ENCODE peak calls at places on chromosomes 3 and 15, in six cellular contexts. R is AG09309, F is esophagus muscularis mucosa, V is transverse colon, X is neural progenitor cell, O is cardiac muscle cell. P is an unnamed sample.

GRCh38 chr15:88400591-88400990 is 66.6 kb downstream of the MRPL46 start:
- DNase-seq in R (no peak), F (peak; percentile 60), V (no peak), X (peak; percentile 36), O (no peak), P (peak; percentile 76)

GRCh38 chr3:111859974-111860859 is 1.2 kb downstream of the PHLDB2 start:
- DNase-seq in R (peak; percentile 72), F (peak; percentile 94), V (peak; percentile 71), X (peak; percentile 94), O (peak; percentile 92), P (peak; percentile 83)

GRCh38 chr3:120988994-120989393 is 81.0 kb downstream of the STXBP5L start:
- DNase-seq in R (no peak), F (no peak), V (no peak), X (no peak), O (no peak), P (no peak)

GRCh38 chr3:81544385-81544784 is 217.1 kb downstream of the GBE1 start:
- DNase-seq in R (no peak), F (no peak), V (no peak), X (no peak), O (no peak), P (no peak)

GRCh38 chr3:172550347-172550943 is 27.2 kb upstream of the TNFSF10 start:
- DNase-seq in R (peak; percentile 82), F (no peak), V (no peak), X (no peak), O (peak; percentile 84), P (no peak)

GRCh38 chr15:66734961-66735908 is 33.2 kb downstream of the SMAD6 start:
- DNase-seq in R (no peak), F (no peak), V (no peak), X (no peak), O (no peak), P (no peak)

GRCh38 chr3:64002248-64002647 is 21.0 kb downstream of the PSMD6 start:
- DNase-seq in R (no peak), F (no peak), V (no peak), X (no peak), O (no peak), P (no peak)

GRCh38 chr15:60351066-60351465 is 46.7 kb downstream of the ANXA2 start:
- DNase-seq in R (no peak), F (no peak), V (no peak), X (no peak), O (no peak), P (peak; percentile 35)

GRCh38 chr3:127003601-127004280 is 20.8 kb downstream of the PLXNA1 start:
- DNase-seq in R (no peak), F (no peak), V (no peak), X (no peak), O (no peak), P (no peak)

GRCh38 chr3:194740859-194741486 is 55.3 kb downstream of the FAM43A start:
- DNase-seq in R (no peak), F (no peak), V (no peak), X (no peak), O (peak; percentile 88), P (no peak)

GRCh38 chr3:60294181-60294580 is 957.1 kb downstream of the FHIT start:
- DNase-seq in R (no peak), F (no peak), V (no peak), X (no peak), O (peak; percentile 74), P (no peak)

GRCh38 chr15:50415752-50416404 is 8.3 kb upstream of the USP8 start:
- DNase-seq in R (no peak), F (no peak), V (no peak), X (no peak), O (peak; percentile 25), P (no peak)

GRCh38 chr3:29514170-29514569 is 233.3 kb downstream of the RBMS3 start:
- DNase-seq in R (no peak), F (no peak), V (no peak), X (no peak), O (peak; percentile 75), P (no peak)

GRCh38 chr3:106728315-106728821 is 648.9 kb upstream of the CCDC54 start:
- DNase-seq in R (peak; percentile 96), F (no peak), V (no peak), X (no peak), O (peak; percentile 97), P (no peak)

GRCh38 chr15:52295421-52295991 is at the start of gene MYO5C:
- DNase-seq in R (no peak), F (no peak), V (peak; percentile 91), X (peak; percentile 87), O (peak; percentile 37), P (peak; percentile 90)

GRCh38 chr15:36372968-36373367 is 206.5 kb upstream of the CDIN1 start:
- DNase-seq in R (no peak), F (no peak), V (no peak), X (no peak), O (no peak), P (no peak)

GRCh38 chr3:48697952-48698351 is 12.2 kb upstream of the NCKIPSD start:
- DNase-seq in R (no peak), F (no peak), V (no peak), X (no peak), O (peak; percentile 13), P (no peak)

GRCh38 chr3:124592658-124593441 is 137.4 kb upstream of the UMPS start:
- DNase-seq in R (no peak), F (no peak), V (peak; percentile 59), X (no peak), O (no peak), P (no peak)

GRCh38 chr3:38003371-38003816 is 12.8 kb downstream of the VILL start:
- DNase-seq in R (no peak), F (peak; percentile 94), V (peak; percentile 79), X (peak; percentile 79), O (peak; percentile 60), P (peak; percentile 72)

GRCh38 chr3:41101231-41101630 is 98.1 kb upstream of the CTNNB1 start:
- DNase-seq in R (no peak), F (no peak), V (no peak), X (no peak), O (no peak), P (no peak)
- H3K4me3 ChIP-seq in R (no peak overlapping the region), F (no peak overlapping the region), V (no peak overlapping the region), X (no peak overlapping the region), O (no peak overlapping the region), P (no peak overlapping the region)

GRCh38 chr3:114152519-114153151 is 26.2 kb downstream of the DRD3 start:
- DNase-seq in R (peak; percentile 20), F (peak; percentile 93), V (peak; percentile 76), X (peak; percentile 82), O (peak; percentile 90), P (peak; percentile 83)

GRCh38 chr3:114157321-114157720 is 21.5 kb downstream of the DRD3 start:
- DNase-seq in R (no peak), F (peak; percentile 68), V (no peak), X (no peak), O (no peak), P (no peak)

GRCh38 chr3:114151091-114151490 is 27.8 kb downstream of the DRD3 start:
- DNase-seq in R (no peak), F (no peak), V (no peak), X (no peak), O (no peak), P (no peak)

GRCh38 chr3:114154321-114154821 is 24.5 kb downstream of the DRD3 start:
- DNase-seq in R (no peak), F (no peak), V (no peak), X (peak; percentile 23), O (no peak), P (no peak)

GRCh38 chr3:114155370-114155821 is 23.5 kb downstream of the DRD3 start:
- DNase-seq in R (no peak), F (peak; percentile 75), V (peak; percentile 9), X (peak; percentile 61), O (peak; percentile 54), P (peak; percentile 62)
- TF ChIP-seq CTCF in R (peak; percentile 55), F (no peak), V (no peak), X (peak; percentile 70), O (peak; percentile 55), P (peak; percentile 84)

GRCh38 chr3:187102073-187102634 is 37.1 kb downstream of the RPL39L start:
- DNase-seq in R (no peak), F (no peak), V (no peak), X (no peak), O (no peak), P (no peak)

GRCh38 chr3:187101184-187102072 is 37.9 kb downstream of the RPL39L start:
- DNase-seq in R (peak; percentile 7), F (no peak), V (peak; percentile 77), X (no peak), O (peak; percentile 96), P (no peak)

GRCh38 chr3:187104342-187104741 is 35.0 kb downstream of the RPL39L start:
- DNase-seq in R (no peak), F (no peak), V (no peak), X (no peak), O (peak; percentile 8), P (no peak)

GRCh38 chr3:187104956-187105355 is 34.3 kb downstream of the RPL39L start:
- DNase-seq in R (peak; percentile 42), F (no peak), V (no peak), X (no peak), O (peak; percentile 83), P (no peak)

DNA sequence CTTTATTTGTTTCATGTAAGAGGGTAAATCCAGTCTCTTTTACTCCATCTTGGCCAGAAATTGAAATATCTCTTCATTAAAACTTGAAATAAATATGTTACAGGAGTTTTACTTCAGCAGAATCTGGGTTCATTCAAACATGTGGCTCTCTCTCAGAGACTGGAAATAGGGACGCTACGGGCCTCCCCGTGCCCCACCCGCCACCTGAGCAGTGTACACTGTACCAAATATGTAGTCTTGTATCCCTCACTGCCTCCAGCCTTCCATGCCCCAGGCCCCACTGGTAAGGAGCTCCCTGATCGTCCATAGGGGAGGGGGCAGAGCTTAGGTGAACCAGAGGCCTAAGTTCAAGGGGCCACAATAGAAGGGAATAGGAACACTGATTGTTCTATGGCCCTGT is 36.0 kb downstream of the RPL39L start:
- DNase-seq in R (no peak), F (no peak), V (no peak), X (no peak), O (no peak), P (no peak)
- H3K4me3 ChIP-seq in R (no peak overlapping the region), F (no peak overlapping the region), V (no peak overlapping the region), X (no peak overlapping the region), O (no peak overlapping the region), P (no peak overlapping the region)

GRCh38 chr15:74839526-74840395 is 3.2 kb downstream of the ULK3 start:
- DNase-seq in R (no peak), F (no peak), V (no peak), X (no peak), O (no peak), P (peak; percentile 56)
- TF ChIP-seq CTCF in R (no peak), F (no peak), V (no peak), X (peak; percentile 24), O (no peak), P (peak; percentile 58)

DNA sequence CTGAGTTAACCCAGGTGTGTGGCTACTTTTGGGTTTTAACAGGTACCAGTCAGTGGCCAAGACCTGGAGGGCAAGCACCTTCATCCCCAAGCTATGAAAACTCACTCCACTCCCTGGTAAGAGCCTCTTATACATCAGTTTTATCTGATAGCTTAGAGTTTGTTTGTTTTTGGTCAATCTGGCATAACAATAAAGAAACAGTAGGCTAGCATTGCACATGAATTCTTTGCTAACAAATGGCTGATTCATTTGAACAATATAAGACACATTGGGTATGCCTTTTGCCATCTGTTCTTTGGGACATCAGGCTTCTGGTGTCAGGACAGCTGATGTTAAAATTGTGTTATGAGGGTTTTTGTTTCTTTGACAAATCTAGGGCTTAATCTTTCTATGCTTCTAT is 125.0 kb upstream of the CGNL1 start:
- DNase-seq in R (no peak), F (no peak), V (no peak), X (no peak), O (no peak), P (no peak)
- H3K4me3 ChIP-seq in R (no peak overlapping the region), F (no peak overlapping the region), V (no peak overlapping the region), X (no peak overlapping the region), O (no peak overlapping the region), P (no peak overlapping the region)

P was measured in WERI-Rb-1.